ENCODE peak calls at places on chromosomes 12 and 14, in eight cellular contexts. One of them, this sample, is unnamed.

GRCh38 chr14:77037886-77038511 is 9.5 kb upstream of the IRF2BPL start:
- DNase-seq in effector memory CD4-positive, alpha-beta T cell: peak; percentile 47
- DNase-seq in NCI-H1092: no peak
- DNase-seq in G401: peak; percentile 60
- DNase-seq in right cardiac atrium: no peak
- DNase-seq in A172: peak; percentile 67
- DNase-seq in stimulated activated CD4-positive, alpha-beta T cell treated with anti-CD3 and anti-CD28 coated beads, Interleukin-2, amount 100 ng/mL, for 48 hours: no peak
- DNase-seq in caudate nucleus: peak; percentile 14
- DNase-seq in this sample: no peak

GRCh38 chr12:75489613-75490210 is 9.2 kb downstream of the GLIPR1 start:
- DNase-seq in effector memory CD4-positive, alpha-beta T cell: no peak
- DNase-seq in NCI-H1092: no peak
- DNase-seq in G401: no peak
- DNase-seq in right cardiac atrium: no peak
- DNase-seq in A172: peak; percentile 66
- DNase-seq in stimulated activated CD4-positive, alpha-beta T cell treated with anti-CD3 and anti-CD28 coated beads, Interleukin-2, amount 100 ng/mL, for 48 hours: no peak
- DNase-seq in caudate nucleus: peak; percentile 37
- DNase-seq in this sample: no peak

GRCh38 chr14:101077511-101078074 is 174.1 kb upstream of the RTL1 start:
- DNase-seq in effector memory CD4-positive, alpha-beta T cell: no peak
- DNase-seq in NCI-H1092: peak; percentile 44
- DNase-seq in G401: no peak
- DNase-seq in right cardiac atrium: no peak
- DNase-seq in A172: no peak
- DNase-seq in stimulated activated CD4-positive, alpha-beta T cell treated with anti-CD3 and anti-CD28 coated beads, Interleukin-2, amount 100 ng/mL, for 48 hours: no peak
- DNase-seq in caudate nucleus: no peak
- DNase-seq in this sample: no peak

GRCh38 chr12:89880695-89881350 is 172.2 kb upstream of the ATP2B1 start:
- DNase-seq in effector memory CD4-positive, alpha-beta T cell: peak; percentile 4
- DNase-seq in NCI-H1092: no peak
- DNase-seq in G401: no peak
- DNase-seq in right cardiac atrium: no peak
- DNase-seq in A172: no peak
- DNase-seq in stimulated activated CD4-positive, alpha-beta T cell treated with anti-CD3 and anti-CD28 coated beads, Interleukin-2, amount 100 ng/mL, for 48 hours: no peak
- DNase-seq in caudate nucleus: no peak
- DNase-seq in this sample: no peak

GRCh38 chr12:128534906-128535305 is 267.9 kb downstream of the TMEM132C start:
- DNase-seq in effector memory CD4-positive, alpha-beta T cell: no peak
- DNase-seq in NCI-H1092: no peak
- DNase-seq in G401: no peak
- DNase-seq in right cardiac atrium: no peak
- DNase-seq in A172: no peak
- DNase-seq in stimulated activated CD4-positive, alpha-beta T cell treated with anti-CD3 and anti-CD28 coated beads, Interleukin-2, amount 100 ng/mL, for 48 hours: no peak
- DNase-seq in caudate nucleus: no peak
- DNase-seq in this sample: no peak

GRCh38 chr12:49276304-49277290 is 11.7 kb downstream of the TUBA1C start:
- DNase-seq in effector memory CD4-positive, alpha-beta T cell: no peak
- DNase-seq in NCI-H1092: no peak
- DNase-seq in G401: peak; percentile 64
- DNase-seq in right cardiac atrium: no peak
- DNase-seq in A172: no peak
- DNase-seq in stimulated activated CD4-positive, alpha-beta T cell treated with anti-CD3 and anti-CD28 coated beads, Interleukin-2, amount 100 ng/mL, for 48 hours: no peak
- DNase-seq in caudate nucleus: no peak
- DNase-seq in this sample: no peak

GRCh38 chr14:75013290-75013689 is 10.6 kb downstream of the EIF2B2 start:
- DNase-seq in effector memory CD4-positive, alpha-beta T cell: no peak
- DNase-seq in NCI-H1092: no peak
- DNase-seq in G401: no peak
- DNase-seq in right cardiac atrium: peak; percentile 76
- DNase-seq in A172: no peak
- DNase-seq in stimulated activated CD4-positive, alpha-beta T cell treated with anti-CD3 and anti-CD28 coated beads, Interleukin-2, amount 100 ng/mL, for 48 hours: no peak
- DNase-seq in caudate nucleus: no peak
- DNase-seq in this sample: no peak

GRCh38 chr14:70770490-70770889 is 38.8 kb downstream of the MAP3K9 start:
- DNase-seq in effector memory CD4-positive, alpha-beta T cell: no peak
- DNase-seq in NCI-H1092: no peak
- DNase-seq in G401: peak; percentile 5
- DNase-seq in right cardiac atrium: no peak
- DNase-seq in A172: no peak
- DNase-seq in stimulated activated CD4-positive, alpha-beta T cell treated with anti-CD3 and anti-CD28 coated beads, Interleukin-2, amount 100 ng/mL, for 48 hours: no peak
- DNase-seq in caudate nucleus: no peak
- DNase-seq in this sample: no peak

GRCh38 chr12:104569348-104570173 is 112.8 kb downstream of the CHST11 start:
- DNase-seq in effector memory CD4-positive, alpha-beta T cell: peak; percentile 45
- DNase-seq in NCI-H1092: no peak
- DNase-seq in G401: no peak
- DNase-seq in right cardiac atrium: no peak
- DNase-seq in A172: no peak
- DNase-seq in stimulated activated CD4-positive, alpha-beta T cell treated with anti-CD3 and anti-CD28 coated beads, Interleukin-2, amount 100 ng/mL, for 48 hours: peak; percentile 10
- DNase-seq in caudate nucleus: no peak
- DNase-seq in this sample: no peak

GRCh38 chr12:132363661-132364347 is 34.4 kb upstream of the GALNT9 start:
- DNase-seq in effector memory CD4-positive, alpha-beta T cell: no peak
- DNase-seq in NCI-H1092: no peak
- DNase-seq in G401: no peak
- DNase-seq in right cardiac atrium: no peak
- DNase-seq in A172: no peak
- DNase-seq in stimulated activated CD4-positive, alpha-beta T cell treated with anti-CD3 and anti-CD28 coated beads, Interleukin-2, amount 100 ng/mL, for 48 hours: no peak
- DNase-seq in caudate nucleus: no peak
- DNase-seq in this sample: no peak

GRCh38 chr14:94115068-94115591 is 4.6 kb downstream of the IFI27 start:
- DNase-seq in effector memory CD4-positive, alpha-beta T cell: no peak
- DNase-seq in NCI-H1092: no peak
- DNase-seq in G401: peak; percentile 59
- DNase-seq in right cardiac atrium: peak; percentile 67
- DNase-seq in A172: no peak
- DNase-seq in stimulated activated CD4-positive, alpha-beta T cell treated with anti-CD3 and anti-CD28 coated beads, Interleukin-2, amount 100 ng/mL, for 48 hours: no peak
- DNase-seq in caudate nucleus: no peak
- DNase-seq in this sample: no peak

GRCh38 chr12:112798019-112798760 is 6.6 kb downstream of the RPH3A start:
- DNase-seq in effector memory CD4-positive, alpha-beta T cell: no peak
- DNase-seq in NCI-H1092: no peak
- DNase-seq in G401: peak; percentile 83
- DNase-seq in right cardiac atrium: no peak
- DNase-seq in A172: peak; percentile 30
- DNase-seq in stimulated activated CD4-positive, alpha-beta T cell treated with anti-CD3 and anti-CD28 coated beads, Interleukin-2, amount 100 ng/mL, for 48 hours: no peak
- DNase-seq in caudate nucleus: peak; percentile 60
- DNase-seq in this sample: peak; percentile 22

GRCh38 chr12:42790761-42791151 is 201.2 kb upstream of the PRICKLE1 start:
- DNase-seq in effector memory CD4-positive, alpha-beta T cell: no peak
- DNase-seq in NCI-H1092: no peak
- DNase-seq in G401: peak; percentile 9
- DNase-seq in right cardiac atrium: no peak
- DNase-seq in A172: peak; percentile 95
- DNase-seq in stimulated activated CD4-positive, alpha-beta T cell treated with anti-CD3 and anti-CD28 coated beads, Interleukin-2, amount 100 ng/mL, for 48 hours: no peak
- DNase-seq in caudate nucleus: no peak
- DNase-seq in this sample: no peak

GRCh38 chr14:105085766-105086165 is 20.5 kb upstream of the GPR132 start:
- DNase-seq in effector memory CD4-positive, alpha-beta T cell: no peak
- DNase-seq in NCI-H1092: no peak
- DNase-seq in G401: no peak
- DNase-seq in right cardiac atrium: no peak
- DNase-seq in A172: no peak
- DNase-seq in stimulated activated CD4-positive, alpha-beta T cell treated with anti-CD3 and anti-CD28 coated beads, Interleukin-2, amount 100 ng/mL, for 48 hours: no peak
- DNase-seq in caudate nucleus: no peak
- DNase-seq in this sample: no peak

GRCh38 chr12:75984577-75985182 is 46.9 kb downstream of the PHLDA1 start:
- DNase-seq in effector memory CD4-positive, alpha-beta T cell: no peak
- DNase-seq in NCI-H1092: no peak
- DNase-seq in G401: no peak
- DNase-seq in right cardiac atrium: no peak
- DNase-seq in A172: no peak
- DNase-seq in stimulated activated CD4-positive, alpha-beta T cell treated with anti-CD3 and anti-CD28 coated beads, Interleukin-2, amount 100 ng/mL, for 48 hours: no peak
- DNase-seq in caudate nucleus: no peak
- DNase-seq in this sample: no peak

GRCh38 chr12:81083906-81084513 is 6.1 kb downstream of the ACSS3 start:
- DNase-seq in effector memory CD4-positive, alpha-beta T cell: no peak
- DNase-seq in NCI-H1092: no peak
- DNase-seq in G401: no peak
- DNase-seq in right cardiac atrium: no peak
- DNase-seq in A172: no peak
- DNase-seq in stimulated activated CD4-positive, alpha-beta T cell treated with anti-CD3 and anti-CD28 coated beads, Interleukin-2, amount 100 ng/mL, for 48 hours: no peak
- DNase-seq in caudate nucleus: no peak
- DNase-seq in this sample: no peak

GRCh38 chr12:29578731-29579130 is 81.2 kb upstream of the OVCH1 start:
- DNase-seq in effector memory CD4-positive, alpha-beta T cell: no peak
- DNase-seq in NCI-H1092: no peak
- DNase-seq in G401: no peak
- DNase-seq in right cardiac atrium: no peak
- DNase-seq in A172: no peak
- DNase-seq in stimulated activated CD4-positive, alpha-beta T cell treated with anti-CD3 and anti-CD28 coated beads, Interleukin-2, amount 100 ng/mL, for 48 hours: no peak
- DNase-seq in caudate nucleus: no peak
- DNase-seq in this sample: no peak

GRCh38 chr12:90896164-90896563 is 58.8 kb downstream of the CCER1 start:
- DNase-seq in effector memory CD4-positive, alpha-beta T cell: no peak
- DNase-seq in NCI-H1092: no peak
- DNase-seq in G401: no peak
- DNase-seq in right cardiac atrium: no peak
- DNase-seq in A172: peak; percentile 88
- DNase-seq in stimulated activated CD4-positive, alpha-beta T cell treated with anti-CD3 and anti-CD28 coated beads, Interleukin-2, amount 100 ng/mL, for 48 hours: no peak
- DNase-seq in caudate nucleus: no peak
- DNase-seq in this sample: no peak

GRCh38 chr12:80846930-80847329 is 90.8 kb downstream of the LIN7A start:
- DNase-seq in effector memory CD4-positive, alpha-beta T cell: no peak
- DNase-seq in NCI-H1092: no peak
- DNase-seq in G401: peak; percentile 35
- DNase-seq in right cardiac atrium: no peak
- DNase-seq in A172: no peak
- DNase-seq in stimulated activated CD4-positive, alpha-beta T cell treated with anti-CD3 and anti-CD28 coated beads, Interleukin-2, amount 100 ng/mL, for 48 hours: no peak
- DNase-seq in caudate nucleus: no peak
- DNase-seq in this sample: no peak

GRCh38 chr12:32031109-32031508 is 71.9 kb downstream of the RESF1 start:
- DNase-seq in effector memory CD4-positive, alpha-beta T cell: no peak
- DNase-seq in NCI-H1092: no peak
- DNase-seq in G401: no peak
- DNase-seq in right cardiac atrium: no peak
- DNase-seq in A172: peak; percentile 16
- DNase-seq in stimulated activated CD4-positive, alpha-beta T cell treated with anti-CD3 and anti-CD28 coated beads, Interleukin-2, amount 100 ng/mL, for 48 hours: no peak
- DNase-seq in caudate nucleus: peak; percentile 2
- DNase-seq in this sample: no peak

GRCh38 chr14:73728106-73729014 is 14.2 kb upstream of the PNMA1 start:
- DNase-seq in effector memory CD4-positive, alpha-beta T cell: peak; percentile 80
- DNase-seq in NCI-H1092: peak; percentile 30
- DNase-seq in G401: peak; percentile 82
- DNase-seq in right cardiac atrium: peak; percentile 94
- DNase-seq in A172: peak; percentile 86
- DNase-seq in stimulated activated CD4-positive, alpha-beta T cell treated with anti-CD3 and anti-CD28 coated beads, Interleukin-2, amount 100 ng/mL, for 48 hours: peak; percentile 94
- DNase-seq in caudate nucleus: peak; percentile 72
- DNase-seq in this sample: peak; percentile 75

GRCh38 chr12:42320796-42321195 is 5.1 kb downstream of the ZCRB1 start:
- DNase-seq in effector memory CD4-positive, alpha-beta T cell: no peak
- DNase-seq in NCI-H1092: no peak
- DNase-seq in G401: no peak
- DNase-seq in right cardiac atrium: no peak
- DNase-seq in A172: no peak
- DNase-seq in stimulated activated CD4-positive, alpha-beta T cell treated with anti-CD3 and anti-CD28 coated beads, Interleukin-2, amount 100 ng/mL, for 48 hours: no peak
- DNase-seq in caudate nucleus: no peak
- DNase-seq in this sample: no peak

GRCh38 chr14:54902143-54902520 is 494 bp downstream of the GCH1 start:
- DNase-seq in effector memory CD4-positive, alpha-beta T cell: peak; percentile 75
- DNase-seq in NCI-H1092: peak; percentile 54
- DNase-seq in G401: peak; percentile 36
- DNase-seq in right cardiac atrium: peak; percentile 90
- DNase-seq in A172: peak; percentile 5
- DNase-seq in stimulated activated CD4-positive, alpha-beta T cell treated with anti-CD3 and anti-CD28 coated beads, Interleukin-2, amount 100 ng/mL, for 48 hours: peak; percentile 63
- DNase-seq in caudate nucleus: peak; percentile 17
- DNase-seq in this sample: no peak

GRCh38 chr14:32711103-32711680 is 227.5 kb upstream of the NPAS3 start:
- DNase-seq in effector memory CD4-positive, alpha-beta T cell: no peak
- DNase-seq in NCI-H1092: peak; percentile 59
- DNase-seq in G401: peak; percentile 38
- DNase-seq in right cardiac atrium: no peak
- DNase-seq in A172: peak; percentile 64
- DNase-seq in stimulated activated CD4-positive, alpha-beta T cell treated with anti-CD3 and anti-CD28 coated beads, Interleukin-2, amount 100 ng/mL, for 48 hours: no peak
- DNase-seq in caudate nucleus: peak; percentile 50
- DNase-seq in this sample: no peak

GRCh38 chr12:12900786-12901157 is 9.4 kb downstream of the GPRC5A start:
- DNase-seq in effector memory CD4-positive, alpha-beta T cell: no peak
- DNase-seq in NCI-H1092: no peak
- DNase-seq in G401: no peak
- DNase-seq in right cardiac atrium: no peak
- DNase-seq in A172: no peak
- DNase-seq in stimulated activated CD4-positive, alpha-beta T cell treated with anti-CD3 and anti-CD28 coated beads, Interleukin-2, amount 100 ng/mL, for 48 hours: no peak
- DNase-seq in caudate nucleus: no peak
- DNase-seq in this sample: no peak

GRCh38 chr12:94074970-94075695 is 73.2 kb upstream of the PLXNC1 start:
- DNase-seq in effector memory CD4-positive, alpha-beta T cell: no peak
- DNase-seq in NCI-H1092: no peak
- DNase-seq in G401: peak; percentile 53
- DNase-seq in right cardiac atrium: peak; percentile 84
- DNase-seq in A172: peak; percentile 65
- DNase-seq in stimulated activated CD4-positive, alpha-beta T cell treated with anti-CD3 and anti-CD28 coated beads, Interleukin-2, amount 100 ng/mL, for 48 hours: no peak
- DNase-seq in caudate nucleus: peak; percentile 46
- DNase-seq in this sample: peak; percentile 21

GRCh38 chr12:52419656-52420055 is 13.5 kb upstream of the KRT82 start:
- DNase-seq in effector memory CD4-positive, alpha-beta T cell: no peak
- DNase-seq in NCI-H1092: no peak
- DNase-seq in G401: no peak
- DNase-seq in right cardiac atrium: no peak
- DNase-seq in A172: no peak
- DNase-seq in stimulated activated CD4-positive, alpha-beta T cell treated with anti-CD3 and anti-CD28 coated beads, Interleukin-2, amount 100 ng/mL, for 48 hours: no peak
- DNase-seq in caudate nucleus: no peak
- DNase-seq in this sample: no peak

GRCh38 chr12:113476093-113476986 is 4.7 kb upstream of the LHX5 start:
- DNase-seq in effector memory CD4-positive, alpha-beta T cell: no peak
- DNase-seq in NCI-H1092: no peak
- DNase-seq in G401: no peak
- DNase-seq in right cardiac atrium: no peak
- DNase-seq in A172: no peak
- DNase-seq in stimulated activated CD4-positive, alpha-beta T cell treated with anti-CD3 and anti-CD28 coated beads, Interleukin-2, amount 100 ng/mL, for 48 hours: no peak
- DNase-seq in caudate nucleus: no peak
- DNase-seq in this sample: no peak

GRCh38 chr12:10861366-10861765 is 12.1 kb upstream of the PRR4 start:
- DNase-seq in effector memory CD4-positive, alpha-beta T cell: no peak
- DNase-seq in NCI-H1092: no peak
- DNase-seq in G401: no peak
- DNase-seq in right cardiac atrium: no peak
- DNase-seq in A172: no peak
- DNase-seq in stimulated activated CD4-positive, alpha-beta T cell treated with anti-CD3 and anti-CD28 coated beads, Interleukin-2, amount 100 ng/mL, for 48 hours: no peak
- DNase-seq in caudate nucleus: no peak
- DNase-seq in this sample: no peak

GRCh38 chr12:31362115-31362758 is 36.3 kb upstream of the SINHCAF start:
- DNase-seq in effector memory CD4-positive, alpha-beta T cell: no peak
- DNase-seq in NCI-H1092: no peak
- DNase-seq in G401: peak; percentile 97
- DNase-seq in right cardiac atrium: no peak
- DNase-seq in A172: no peak
- DNase-seq in stimulated activated CD4-positive, alpha-beta T cell treated with anti-CD3 and anti-CD28 coated beads, Interleukin-2, amount 100 ng/mL, for 48 hours: no peak
- DNase-seq in caudate nucleus: peak; percentile 7
- DNase-seq in this sample: no peak

GRCh38 chr12:112148031-112148513 is 22.7 kb downstream of the TRAFD1 start:
- DNase-seq in effector memory CD4-positive, alpha-beta T cell: no peak
- DNase-seq in NCI-H1092: no peak
- DNase-seq in G401: no peak
- DNase-seq in right cardiac atrium: no peak
- DNase-seq in A172: peak; percentile 79
- DNase-seq in stimulated activated CD4-positive, alpha-beta T cell treated with anti-CD3 and anti-CD28 coated beads, Interleukin-2, amount 100 ng/mL, for 48 hours: no peak
- DNase-seq in caudate nucleus: no peak
- DNase-seq in this sample: no peak

This sample was measured in putamen.